ENCODE peak calls at places on chromosomes 1 and 21, in nine cellular contexts. One of them, this sample, is unnamed.

GRCh38 chr1:11802616-11802972 is 3.2 kb downstream of the MTHFR start:
- DNase-seq in heart left ventricle: peak; percentile 57
- DNase-seq in CD8-positive, alpha-beta T cell: no peak
- DNase-seq in Caco-2: no peak
- DNase-seq in GM23248: peak; percentile 46
- DNase-seq in neural progenitor cell: peak; percentile 9
- DNase-seq in fibroblast of lung: no peak
- DNase-seq in pancreas: no peak
- DNase-seq in OCI-LY7: no peak
- DNase-seq in this sample: peak; percentile 62

GRCh38 chr1:232589809-232590741 is 39.9 kb downstream of the SIPA1L2 start:
- DNase-seq in Caco-2: no peak
- DNase-seq in fibroblast of lung: no peak
- DNase-seq in OCI-LY7: peak; percentile 57
- DNase-seq in GM23248: peak; percentile 38
- DNase-seq in CD8-positive, alpha-beta T cell: no peak
- DNase-seq in pancreas: no peak
- DNase-seq in neural progenitor cell: no peak
- DNase-seq in heart left ventricle: peak; percentile 47
- DNase-seq in this sample: no peak

GRCh38 chr1:193221641-193222040 is 35.2 kb upstream of the B3GALT2 start:
- DNase-seq in neural progenitor cell: no peak
- DNase-seq in Caco-2: no peak
- DNase-seq in heart left ventricle: no peak
- DNase-seq in pancreas: no peak
- DNase-seq in fibroblast of lung: peak; percentile 25
- DNase-seq in OCI-LY7: no peak
- DNase-seq in CD8-positive, alpha-beta T cell: no peak
- DNase-seq in GM23248: no peak
- DNase-seq in this sample: no peak

GRCh38 chr1:246592695-246593094 is 26.4 kb downstream of the CNST start:
- DNase-seq in CD8-positive, alpha-beta T cell: no peak
- DNase-seq in Caco-2: no peak
- DNase-seq in heart left ventricle: no peak
- DNase-seq in fibroblast of lung: peak; percentile 93
- DNase-seq in pancreas: no peak
- DNase-seq in GM23248: peak; percentile 96
- DNase-seq in OCI-LY7: no peak
- DNase-seq in neural progenitor cell: no peak
- DNase-seq in this sample: no peak

GRCh38 chr1:54861070-54861761 is 25.8 kb downstream of the DHCR24 start:
- DNase-seq in GM23248: no peak
- DNase-seq in neural progenitor cell: no peak
- DNase-seq in OCI-LY7: peak; percentile 23
- DNase-seq in heart left ventricle: no peak
- DNase-seq in Caco-2: no peak
- DNase-seq in pancreas: no peak
- DNase-seq in CD8-positive, alpha-beta T cell: no peak
- DNase-seq in fibroblast of lung: no peak
- DNase-seq in this sample: no peak

GRCh38 chr1:90724361-90724760 is 7.3 kb upstream of the BARHL2 start:
- DNase-seq in heart left ventricle: no peak
- DNase-seq in GM23248: no peak
- DNase-seq in pancreas: no peak
- DNase-seq in fibroblast of lung: no peak
- DNase-seq in CD8-positive, alpha-beta T cell: no peak
- DNase-seq in Caco-2: no peak
- DNase-seq in neural progenitor cell: no peak
- DNase-seq in OCI-LY7: no peak
- DNase-seq in this sample: no peak

GRCh38 chr1:150162862-150163706 is 13.4 kb downstream of the PLEKHO1 start:
- DNase-seq in CD8-positive, alpha-beta T cell: no peak
- DNase-seq in GM23248: peak; percentile 98
- DNase-seq in neural progenitor cell: peak; percentile 89
- DNase-seq in heart left ventricle: peak; percentile 91
- DNase-seq in pancreas: peak; percentile 61
- DNase-seq in OCI-LY7: peak; percentile 49
- DNase-seq in fibroblast of lung: peak; percentile 100
- DNase-seq in Caco-2: peak; percentile 79
- DNase-seq in this sample: peak; percentile 96

GRCh38 chr21:41422546-41423372 is 3.3 kb upstream of the MX1 start:
- DNase-seq in GM23248: no peak
- DNase-seq in neural progenitor cell: no peak
- DNase-seq in CD8-positive, alpha-beta T cell: no peak
- DNase-seq in OCI-LY7: no peak
- DNase-seq in pancreas: no peak
- DNase-seq in Caco-2: no peak
- DNase-seq in heart left ventricle: no peak
- DNase-seq in fibroblast of lung: no peak
- DNase-seq in this sample: no peak

GRCh38 chr1:34192621-34193020 is 15.9 kb downstream of the C1orf94 start:
- DNase-seq in OCI-LY7: no peak
- DNase-seq in fibroblast of lung: no peak
- DNase-seq in heart left ventricle: no peak
- DNase-seq in pancreas: no peak
- DNase-seq in neural progenitor cell: no peak
- DNase-seq in Caco-2: no peak
- DNase-seq in CD8-positive, alpha-beta T cell: no peak
- DNase-seq in GM23248: no peak
- DNase-seq in this sample: no peak

GRCh38 chr1:159897962-159898361 is 2.0 kb downstream of the CFAP45 start:
- DNase-seq in CD8-positive, alpha-beta T cell: no peak
- DNase-seq in neural progenitor cell: no peak
- DNase-seq in GM23248: no peak
- DNase-seq in pancreas: no peak
- DNase-seq in heart left ventricle: no peak
- DNase-seq in fibroblast of lung: no peak
- DNase-seq in Caco-2: no peak
- DNase-seq in OCI-LY7: no peak
- DNase-seq in this sample: no peak

GRCh38 chr1:12604114-12604874 is 13.7 kb downstream of the DHRS3 start:
- DNase-seq in CD8-positive, alpha-beta T cell: peak; percentile 80
- DNase-seq in fibroblast of lung: peak; percentile 95
- DNase-seq in neural progenitor cell: no peak
- DNase-seq in pancreas: peak; percentile 43
- DNase-seq in heart left ventricle: peak; percentile 64
- DNase-seq in GM23248: peak; percentile 96
- DNase-seq in OCI-LY7: no peak
- DNase-seq in Caco-2: peak; percentile 72
- DNase-seq in this sample: peak; percentile 90

GRCh38 chr1:55286851-55287602 is 71.9 kb upstream of the USP24 start:
- DNase-seq in heart left ventricle: no peak
- DNase-seq in pancreas: no peak
- DNase-seq in fibroblast of lung: no peak
- DNase-seq in GM23248: no peak
- DNase-seq in OCI-LY7: no peak
- DNase-seq in neural progenitor cell: no peak
- DNase-seq in CD8-positive, alpha-beta T cell: no peak
- DNase-seq in Caco-2: no peak
- DNase-seq in this sample: no peak

GRCh38 chr1:160797861-160798273 is 1.9 kb downstream of the LY9 start:
- DNase-seq in CD8-positive, alpha-beta T cell: peak; percentile 82
- DNase-seq in Caco-2: no peak
- DNase-seq in fibroblast of lung: no peak
- DNase-seq in pancreas: no peak
- DNase-seq in GM23248: no peak
- DNase-seq in heart left ventricle: no peak
- DNase-seq in OCI-LY7: peak; percentile 80
- DNase-seq in neural progenitor cell: no peak
- DNase-seq in this sample: no peak

GRCh38 chr1:17678011-17678410 is 77.1 kb upstream of the ACTL8 start:
- DNase-seq in neural progenitor cell: no peak
- DNase-seq in pancreas: no peak
- DNase-seq in Caco-2: no peak
- DNase-seq in GM23248: no peak
- DNase-seq in CD8-positive, alpha-beta T cell: no peak
- DNase-seq in OCI-LY7: no peak
- DNase-seq in fibroblast of lung: no peak
- DNase-seq in heart left ventricle: no peak
- DNase-seq in this sample: no peak

GRCh38 chr1:172289448-172289847 is 131.0 kb upstream of the C1orf105 start:
- DNase-seq in CD8-positive, alpha-beta T cell: no peak
- DNase-seq in heart left ventricle: no peak
- DNase-seq in fibroblast of lung: no peak
- DNase-seq in pancreas: no peak
- DNase-seq in neural progenitor cell: no peak
- DNase-seq in GM23248: no peak
- DNase-seq in Caco-2: no peak
- DNase-seq in OCI-LY7: no peak
- DNase-seq in this sample: no peak

GRCh38 chr1:23466423-23466989 is 17.5 kb downstream of the ASAP3 start:
- DNase-seq in OCI-LY7: no peak
- DNase-seq in fibroblast of lung: no peak
- DNase-seq in GM23248: no peak
- DNase-seq in neural progenitor cell: no peak
- DNase-seq in pancreas: no peak
- DNase-seq in Caco-2: no peak
- DNase-seq in CD8-positive, alpha-beta T cell: no peak
- DNase-seq in heart left ventricle: no peak
- DNase-seq in this sample: no peak

GRCh38 chr1:214031267-214031650 is 43.5 kb downstream of the PROX1 start:
- DNase-seq in OCI-LY7: no peak
- DNase-seq in CD8-positive, alpha-beta T cell: no peak
- DNase-seq in heart left ventricle: peak; percentile 54
- DNase-seq in fibroblast of lung: no peak
- DNase-seq in neural progenitor cell: peak; percentile 86
- DNase-seq in pancreas: no peak
- DNase-seq in Caco-2: no peak
- DNase-seq in GM23248: no peak
- DNase-seq in this sample: no peak

GRCh38 chr1:227730630-227731151 is 4.4 kb downstream of the JMJD4 start:
- DNase-seq in heart left ventricle: no peak
- DNase-seq in CD8-positive, alpha-beta T cell: no peak
- DNase-seq in OCI-LY7: no peak
- DNase-seq in GM23248: no peak
- DNase-seq in pancreas: peak; percentile 49
- DNase-seq in Caco-2: no peak
- DNase-seq in neural progenitor cell: no peak
- DNase-seq in fibroblast of lung: no peak
- DNase-seq in this sample: no peak
- H3K4me1 ChIP-seq in heart left ventricle: peaks cover 34% of the 10 kb centered on the region
- H3K4me1 ChIP-seq in CD8-positive, alpha-beta T cell: peaks cover 29% of the 10 kb centered on the region
- H3K4me1 ChIP-seq in OCI-LY7: peaks cover 39% of the 10 kb centered on the region
- H3K4me1 ChIP-seq in GM23248: peaks cover 4% of the 10 kb centered on the region
- H3K4me1 ChIP-seq in pancreas: peaks cover 18% of the 10 kb centered on the region
- H3K4me1 ChIP-seq in Caco-2: peaks cover 15% of the 10 kb centered on the region
- H3K4me1 ChIP-seq in neural progenitor cell: peaks cover 13% of the 10 kb centered on the region
- H3K4me1 ChIP-seq in fibroblast of lung: no peaks in the 10 kb centered on the region
- H3K4me1 ChIP-seq in this sample: peaks cover 25% of the 10 kb centered on the region

DNA sequence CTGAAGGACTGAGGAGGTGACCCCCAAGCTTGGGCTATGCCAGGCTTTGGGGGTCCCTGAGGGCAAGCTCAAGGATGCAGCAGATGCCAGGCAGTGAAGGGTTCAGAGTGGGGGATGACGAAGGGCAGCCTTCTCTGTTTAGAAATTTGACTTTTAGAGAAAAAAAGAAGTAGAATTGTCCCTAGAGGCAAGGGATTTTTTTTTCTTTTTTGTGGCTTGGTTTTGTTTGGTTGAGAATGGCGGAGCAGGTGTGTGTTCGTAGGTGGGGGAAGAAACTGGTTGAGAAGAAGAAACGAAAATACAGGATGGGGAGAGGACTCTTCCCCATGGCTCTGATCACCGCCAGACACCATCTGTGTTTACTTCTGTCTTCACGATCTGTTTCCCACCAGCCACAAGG is 8.2 kb downstream of the PLA2G5 start:
- DNase-seq in heart left ventricle: no peak
- DNase-seq in GM23248: no peak
- DNase-seq in fibroblast of lung: no peak
- DNase-seq in neural progenitor cell: no peak
- DNase-seq in Caco-2: no peak
- DNase-seq in pancreas: no peak
- DNase-seq in OCI-LY7: peak; percentile 74
- DNase-seq in CD8-positive, alpha-beta T cell: no peak
- DNase-seq in this sample: no peak
- H3K4me1 ChIP-seq in heart left ventricle: peaks cover 58% of the 10 kb centered on the region
- H3K4me1 ChIP-seq in GM23248: peaks cover 27% of the 10 kb centered on the region
- H3K4me1 ChIP-seq in fibroblast of lung: no peaks in the 10 kb centered on the region
- H3K4me1 ChIP-seq in neural progenitor cell: no peaks in the 10 kb centered on the region
- H3K4me1 ChIP-seq in Caco-2: peaks cover 6% of the 10 kb centered on the region
- H3K4me1 ChIP-seq in pancreas: no peaks in the 10 kb centered on the region
- H3K4me1 ChIP-seq in OCI-LY7: peaks cover 37% of the 10 kb centered on the region
- H3K4me1 ChIP-seq in CD8-positive, alpha-beta T cell: peaks cover 7% of the 10 kb centered on the region
- H3K4me1 ChIP-seq in this sample: no peaks in the 10 kb centered on the region

DNA sequence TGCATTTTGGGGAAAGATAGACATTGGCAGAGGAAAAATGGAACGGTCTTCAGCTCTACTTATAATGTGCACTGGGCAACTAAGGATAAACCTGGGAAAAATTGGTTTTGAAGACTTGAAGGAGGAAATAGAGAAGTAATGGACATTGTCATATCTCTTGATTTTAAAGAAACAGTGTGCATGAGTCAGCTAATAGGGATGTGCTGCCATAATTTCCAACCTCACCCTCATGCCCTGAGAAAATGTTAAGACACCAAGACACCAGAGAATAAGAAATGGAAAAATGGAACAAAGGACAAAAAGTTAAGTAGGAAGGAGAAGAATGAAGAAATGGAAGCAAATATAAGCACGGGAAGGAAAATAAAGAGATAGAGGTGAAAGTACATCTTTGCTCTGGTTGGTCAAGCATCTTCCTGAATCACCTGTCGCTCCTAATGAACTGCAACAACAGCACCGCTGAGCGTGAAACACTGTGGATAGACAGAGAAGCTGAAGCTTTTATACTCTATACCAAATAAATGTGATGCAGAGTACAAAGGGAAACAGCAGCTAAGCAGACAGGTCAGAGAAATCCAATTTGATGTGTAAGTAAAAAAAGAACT is 5.3 kb downstream of the UBR4 start:
- DNase-seq in GM23248: peak; percentile 45
- DNase-seq in neural progenitor cell: no peak
- DNase-seq in heart left ventricle: no peak
- DNase-seq in OCI-LY7: no peak
- DNase-seq in CD8-positive, alpha-beta T cell: no peak
- DNase-seq in Caco-2: no peak
- DNase-seq in fibroblast of lung: peak; percentile 23
- DNase-seq in pancreas: no peak
- DNase-seq in this sample: no peak
- H3K4me1 ChIP-seq in GM23248: peaks cover 39% of the 10 kb centered on the region
- H3K4me1 ChIP-seq in neural progenitor cell: peaks cover 8% of the 10 kb centered on the region
- H3K4me1 ChIP-seq in heart left ventricle: peaks cover 95% of the 10 kb centered on the region
- H3K4me1 ChIP-seq in OCI-LY7: peaks cover 34% of the 10 kb centered on the region
- H3K4me1 ChIP-seq in CD8-positive, alpha-beta T cell: peaks cover 38% of the 10 kb centered on the region
- H3K4me1 ChIP-seq in Caco-2: peaks cover 70% of the 10 kb centered on the region
- H3K4me1 ChIP-seq in fibroblast of lung: peaks cover 7% of the 10 kb centered on the region
- H3K4me1 ChIP-seq in pancreas: peaks cover 10% of the 10 kb centered on the region
- H3K4me1 ChIP-seq in this sample: peaks cover 48% of the 10 kb centered on the region

DNA sequence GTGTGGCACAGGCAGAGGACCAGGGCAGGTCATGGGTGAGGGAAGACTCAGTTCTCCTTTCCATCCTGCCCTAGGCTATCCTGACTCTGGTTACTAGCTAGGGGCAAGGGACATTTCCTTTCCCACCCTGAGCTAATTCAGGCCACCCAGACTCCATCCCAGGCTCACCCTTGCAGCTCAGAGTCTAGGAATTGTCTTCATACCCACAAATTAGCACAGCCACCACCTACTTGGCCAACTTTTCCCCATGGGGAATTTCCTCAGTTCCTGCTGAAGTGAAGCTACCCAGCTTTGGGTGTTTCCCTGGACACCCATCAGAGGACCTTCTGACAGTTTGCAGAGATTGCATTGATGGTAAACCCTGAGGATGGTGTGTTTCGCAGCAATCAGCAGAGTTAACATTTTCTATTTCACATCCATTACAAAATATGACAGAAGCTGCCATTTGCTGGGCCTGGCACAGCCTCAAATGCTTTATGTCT is 20.3 kb upstream of the RNF19B start:
- DNase-seq in neural progenitor cell: no peak
- DNase-seq in CD8-positive, alpha-beta T cell: no peak
- DNase-seq in OCI-LY7: no peak
- DNase-seq in heart left ventricle: no peak
- DNase-seq in GM23248: no peak
- DNase-seq in Caco-2: no peak
- DNase-seq in pancreas: no peak
- DNase-seq in fibroblast of lung: no peak
- DNase-seq in this sample: no peak
- H3K4me1 ChIP-seq in neural progenitor cell: no peaks in the 10 kb centered on the region
- H3K4me1 ChIP-seq in CD8-positive, alpha-beta T cell: peaks cover 18% of the 10 kb centered on the region
- H3K4me1 ChIP-seq in OCI-LY7: peaks cover 22% of the 10 kb centered on the region
- H3K4me1 ChIP-seq in heart left ventricle: peaks cover 30% of the 10 kb centered on the region
- H3K4me1 ChIP-seq in GM23248: peaks cover 35% of the 10 kb centered on the region
- H3K4me1 ChIP-seq in Caco-2: peaks cover 5% of the 10 kb centered on the region
- H3K4me1 ChIP-seq in pancreas: no peaks in the 10 kb centered on the region
- H3K4me1 ChIP-seq in fibroblast of lung: peaks cover 17% of the 10 kb centered on the region
- H3K4me1 ChIP-seq in this sample: no peaks in the 10 kb centered on the region